ENCODE peak calls at places on chromosomes 11 and 22, in eight cellular contexts. S, U, Q, P, I, D, W and F are unnamed samples.

GRCh38 chr11:101723371-101723770 is 139.6 kb upstream of the TRPC6 start:
- DNase-seq in Q (no peak), U (no peak), I (no peak), S (no peak), W (no peak), D (no peak), P (no peak), F (no peak)

GRCh38 chr11:80773919-80774318 is 1333.1 kb upstream of the TENM4 start:
- DNase-seq in W (no peak), I (no peak), P (no peak), U (no peak), S (no peak), Q (no peak), D (peak), F (no peak)

GRCh38 chr22:24433868-24434471 is 6.6 kb downstream of the ADORA2A start:
- DNase-seq in W (no peak), U (peak), I (peak), Q (peak), D (no peak), P (no peak), S (peak), F (no peak)

GRCh38 chr22:31973739-31974138 is 29.4 kb downstream of the YWHAH start:
- DNase-seq in P (no peak), U (no peak), W (no peak), D (no peak), S (peak), I (no peak), Q (no peak), F (no peak)

GRCh38 chr11:11731311-11732083 is 109.7 kb upstream of the GALNT18 start:
- DNase-seq in I (no peak), P (no peak), W (no peak), D (no peak), S (no peak), Q (no peak), U (peak), F (no peak)

GRCh38 chr11:123255909-123256308 is 60.9 kb upstream of the CLMP start:
- DNase-seq in P (peak), U (no peak), Q (no peak), D (peak), I (no peak), W (no peak), S (no peak), F (no peak)

GRCh38 chr22:46079861-46080821 is 70.2 kb upstream of the PPARA start:
- DNase-seq in D (no peak), I (peak), P (no peak), S (peak), U (no peak), Q (no peak), W (peak), F (no peak)

GRCh38 chr22:45842141-45842831 is 134.7 kb downstream of the WNT7B start:
- DNase-seq in I (no peak), U (no peak), W (no peak), Q (no peak), D (no peak), S (no peak), P (no peak), F (no peak)

GRCh38 chr22:47739216-47739615 is 976.8 kb downstream of the TBC1D22A start:
- DNase-seq in Q (no peak), S (no peak), D (no peak), U (no peak), W (no peak), P (no peak), I (no peak), F (no peak)

GRCh38 chr11:12133539-12134238 is 23.3 kb downstream of the MICAL2 start:
- DNase-seq in P (no peak), I (no peak), D (no peak), W (no peak), S (no peak), U (no peak), Q (no peak), F (no peak)

GRCh38 chr11:119218141-119218878 is 12.2 kb downstream of the CBL start:
- DNase-seq in P (no peak), D (no peak), S (no peak), I (no peak), U (peak), Q (no peak), W (no peak), F (no peak)

GRCh38 chr22:44045171-44045570 is 21.1 kb downstream of the PARVB start:
- DNase-seq in P (no peak), Q (no peak), D (no peak), I (no peak), S (no peak), U (no peak), W (no peak), F (no peak)

GRCh38 chr11:33475999-33476398 is 218.8 kb downstream of the HIPK3 start:
- DNase-seq in U (peak), S (peak), P (no peak), W (no peak), I (peak), Q (no peak), D (no peak), F (no peak)

GRCh38 chr22:48895831-48896765 is 931.6 kb downstream of the BRD1 start:
- DNase-seq in D (no peak), P (no peak), S (no peak), U (no peak), Q (no peak), I (no peak), W (no peak), F (no peak)

GRCh38 chr11:71580057-71581003 is 2.3 kb downstream of the KRTAP5-11 start:
- DNase-seq in P (peak), W (no peak), I (peak), S (peak), U (peak), D (peak), Q (no peak), F (no peak)

GRCh38 chr11:64334764-64335741 is 5.0 kb upstream of the CCDC88B start:
- DNase-seq in Q (peak), S (peak), I (no peak), P (no peak), U (peak), W (peak), D (peak), F (no peak)

GRCh38 chr11:19393941-19394340 is 153.2 kb upstream of the E2F8 start:
- DNase-seq in W (no peak), P (no peak), S (peak), Q (no peak), U (no peak), I (peak), D (no peak), F (no peak)

GRCh38 chr11:67289226-67289650 is at the start of gene ANKRD13D:
- DNase-seq in I (no peak), D (no peak), Q (no peak), P (no peak), U (no peak), W (peak), S (peak), F (no peak)

GRCh38 chr11:128156486-128156885 is 430.9 kb downstream of the ETS1 start:
- DNase-seq in D (peak), U (no peak), I (no peak), P (no peak), Q (no peak), S (no peak), W (no peak), F (no peak)

GRCh38 chr11:66651011-66651410 is 12.5 kb downstream of the RBM4 start:
- DNase-seq in S (no peak), W (no peak), Q (no peak), P (no peak), U (no peak), I (no peak), D (no peak), F (no peak)

GRCh38 chr22:50276143-50276542 is 6.0 kb upstream of the MAPK11 start:
- DNase-seq in D (no peak), W (peak), S (peak), I (peak), U (no peak), Q (no peak), P (no peak), F (no peak)

GRCh38 chr22:35915477-35916013 is 113.1 kb downstream of the RBFOX2 start:
- DNase-seq in D (peak), U (no peak), I (no peak), W (no peak), S (no peak), P (no peak), Q (no peak), F (no peak)

GRCh38 chr22:37485714-37486223 is 415 bp downstream of the MFNG start:
- DNase-seq in S (no peak), I (no peak), P (no peak), W (no peak), Q (no peak), D (no peak), U (no peak), F (no peak)

GRCh38 chr11:3169235-3169951 is 4.3 kb upstream of the OSBPL5 start:
- DNase-seq in I (peak), D (peak), S (peak), P (no peak), U (peak), W (peak), Q (no peak), F (no peak)

GRCh38 chr11:15707194-15707593 is 592.5 kb downstream of the INSC start:
- DNase-seq in P (no peak), I (no peak), S (no peak), Q (no peak), W (no peak), U (no peak), D (no peak), F (no peak)

GRCh38 chr11:15710593-15711260 is 596.0 kb downstream of the INSC start:
- DNase-seq in W (no peak), U (no peak), P (no peak), Q (no peak), D (peak), S (no peak), I (no peak), F (no peak)

GRCh38 chr11:15705886-15706285 is 591.2 kb downstream of the INSC start:
- DNase-seq in S (no peak), D (no peak), I (no peak), P (no peak), W (no peak), Q (no peak), U (no peak), F (no peak)

GRCh38 chr11:15711311-15711710 is 596.6 kb downstream of the INSC start:
- DNase-seq in Q (no peak), S (no peak), D (peak), I (no peak), P (no peak), W (no peak), U (no peak), F (no peak)

GRCh38 chr11:15707971-15708370 is 593.2 kb downstream of the INSC start:
- DNase-seq in D (peak), Q (no peak), I (peak), P (no peak), U (no peak), S (peak), W (peak), F (no peak)
- TF ChIP-seq CTCF in D (no peak), Q (no peak), I (no peak), P (no peak), U (no peak), S (peak), W (no peak), F (no peak)

DNA sequence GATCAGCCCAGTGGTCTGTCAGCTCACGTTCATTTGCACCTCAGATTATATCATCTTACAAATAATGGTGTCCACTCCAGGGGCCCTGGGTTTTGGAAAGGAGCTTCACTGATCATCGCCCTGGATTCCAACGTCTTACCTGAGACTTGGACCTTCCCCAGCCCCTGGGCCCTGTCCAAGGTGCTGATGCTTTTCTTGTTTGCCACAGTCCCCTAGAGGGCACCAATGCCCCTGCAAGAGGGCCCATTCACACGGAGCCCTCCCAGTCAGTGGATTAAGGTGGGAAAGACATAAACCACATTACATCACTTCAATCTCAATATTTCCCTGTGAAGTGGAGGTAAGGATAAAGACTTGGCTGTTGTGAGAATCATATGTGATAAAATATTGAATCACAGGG is 167.2 kb downstream of the BUD13 start:
- DNase-seq in S (peak), U (peak), D (peak), W (no peak), I (no peak), P (peak), Q (no peak), F (no peak)
- TF ChIP-seq CTCF in S (peak), U (peak), D (peak), W (peak), I (no peak), P (peak), Q (no peak), F (no peak)

GRCh38 chr22:26669060-26669481 is 11.7 kb downstream of the MIAT start:
- DNase-seq in U (peak), I (no peak), Q (no peak), W (no peak), P (peak), D (peak), S (peak), F (no peak)
- TF ChIP-seq CTCF in U (peak), I (no peak), Q (peak), W (peak), P (peak), D (peak), S (peak), F (no peak)

DNA sequence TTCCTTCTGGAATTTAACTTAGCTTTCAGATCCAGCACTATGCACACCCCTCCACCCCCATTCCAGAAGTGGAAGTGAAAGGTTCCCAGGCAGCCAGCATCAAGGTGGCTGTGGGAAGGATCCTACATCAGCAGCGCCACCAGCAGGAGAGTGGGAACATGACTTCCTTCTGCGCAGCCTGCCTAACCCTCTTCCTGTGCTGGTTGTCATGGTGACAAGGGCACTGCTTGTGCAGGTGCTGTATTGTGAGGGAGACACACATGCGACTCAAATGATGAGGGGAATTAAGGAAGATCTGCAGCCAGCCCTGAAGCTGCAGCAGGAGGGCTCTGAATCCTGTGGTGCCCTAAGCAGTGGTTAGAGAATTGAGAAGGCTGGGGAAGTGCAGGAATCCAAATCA is 904.4 kb upstream of the API5 start:
- DNase-seq in U (peak), W (no peak), P (peak), S (no peak), D (peak), Q (no peak), I (no peak), F (no peak)
- TF ChIP-seq CTCF in U (peak), W (no peak), P (peak), S (no peak), D (peak), Q (no peak), I (no peak), F (no peak)

DNA sequence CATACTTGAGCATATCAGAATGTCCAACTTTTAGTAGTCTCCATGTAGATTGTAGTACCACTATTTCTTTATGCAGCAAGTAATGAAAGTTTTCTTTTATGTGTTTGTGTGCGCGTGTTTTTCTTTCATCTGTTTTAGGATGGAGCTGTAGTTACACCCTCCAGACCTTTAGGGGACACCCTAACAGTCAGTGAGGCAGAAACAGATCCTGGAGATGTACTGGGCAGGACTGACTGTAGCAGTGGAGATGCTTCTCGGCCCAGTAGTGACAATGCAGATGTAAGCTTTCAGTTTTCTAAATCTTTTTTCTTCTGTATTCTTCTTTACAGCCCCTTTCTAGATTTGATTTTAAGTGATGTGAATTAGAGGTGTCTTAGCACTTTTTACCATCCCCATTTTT is 79.9 kb upstream of the GRIK4 start:
- DNase-seq in P (no peak), W (no peak), I (no peak), D (peak), Q (no peak), U (peak), S (no peak), F (no peak)
- TF ChIP-seq CTCF in P (peak), W (peak), I (peak), D (peak), Q (no peak), U (peak), S (no peak), F (no peak)

DNA sequence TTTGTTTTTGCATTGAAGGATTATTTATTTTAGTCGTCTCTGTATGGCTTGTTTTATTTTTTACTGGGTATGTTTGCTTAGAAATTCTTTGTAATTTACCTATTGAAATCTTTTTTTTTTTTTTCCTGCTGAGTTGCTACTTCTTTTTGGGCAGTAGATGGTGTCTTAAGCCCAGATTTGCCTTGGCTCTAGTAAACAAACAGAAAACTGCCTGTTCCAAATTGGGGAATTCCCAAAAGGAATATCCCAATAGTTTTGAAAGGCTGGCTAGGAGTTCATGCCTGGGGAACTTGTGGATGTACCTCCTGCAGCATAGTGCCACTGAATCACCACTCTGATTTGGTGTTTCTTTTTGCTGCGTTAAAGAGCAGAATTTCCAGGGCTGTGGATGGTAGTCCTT is 17.7 kb downstream of the PAMR1 start:
- DNase-seq in U (no peak), I (no peak), Q (no peak), W (no peak), D (no peak), P (no peak), S (no peak), F (no peak)
- TF ChIP-seq CTCF in U (no peak), I (no peak), Q (no peak), W (no peak), D (no peak), P (no peak), S (no peak), F (no peak)

GRCh38 chr11:57819272-57819979 is 57.8 kb downstream of the CTNND1 start:
- DNase-seq in U (no peak), S (no peak), I (no peak), Q (no peak), D (no peak), P (no peak), W (no peak), F (no peak)

GRCh38 chr11:57812634-57813033 is 51.0 kb downstream of the CTNND1 start:
- DNase-seq in W (no peak), I (no peak), D (no peak), P (no peak), Q (no peak), U (no peak), S (no peak), F (no peak)

GRCh38 chr11:57818812-57819211 is 57.2 kb downstream of the CTNND1 start:
- DNase-seq in W (no peak), Q (no peak), U (no peak), S (no peak), I (no peak), D (no peak), P (no peak), F (no peak)

GRCh38 chr11:57815877-57816276 is 54.3 kb downstream of the CTNND1 start:
- DNase-seq in P (no peak), W (no peak), U (no peak), S (no peak), Q (no peak), D (no peak), I (no peak), F (no peak)

GRCh38 chr11:57815476-57815875 is 53.9 kb downstream of the CTNND1 start:
- DNase-seq in Q (no peak), I (no peak), W (no peak), P (no peak), D (no peak), S (no peak), U (no peak), F (no peak)
- TF ChIP-seq CTCF in Q (no peak), I (no peak), W (no peak), P (no peak), D (no peak), S (no peak), U (no peak), F (no peak)

GRCh38 chr11:61481806-61482205 is 26.7 kb upstream of the LRRC10B start:
- DNase-seq in P (no peak), W (no peak), S (no peak), I (no peak), U (no peak), D (no peak), Q (no peak), F (no peak)

GRCh38 chr11:61484541-61484940 is 24.0 kb upstream of the LRRC10B start:
- DNase-seq in W (peak), P (no peak), S (no peak), I (no peak), Q (no peak), D (no peak), U (no peak), F (no peak)

GRCh38 chr11:61480936-61481335 is 27.6 kb upstream of the LRRC10B start:
- DNase-seq in W (no peak), S (peak), I (no peak), D (peak), U (peak), Q (no peak), P (peak), F (no peak)

GRCh38 chr11:61480261-61480660 is 28.3 kb upstream of the LRRC10B start:
- DNase-seq in I (no peak), D (no peak), U (no peak), P (no peak), S (no peak), Q (no peak), W (no peak), F (no peak)

GRCh38 chr11:61482513-61482912 is 26.0 kb upstream of the LRRC10B start:
- DNase-seq in W (no peak), P (peak), S (no peak), Q (no peak), I (no peak), D (peak), U (no peak), F (no peak)
- TF ChIP-seq CTCF in W (peak), P (peak), S (peak), Q (peak), I (peak), D (peak), U (peak), F (peak)

DNA sequence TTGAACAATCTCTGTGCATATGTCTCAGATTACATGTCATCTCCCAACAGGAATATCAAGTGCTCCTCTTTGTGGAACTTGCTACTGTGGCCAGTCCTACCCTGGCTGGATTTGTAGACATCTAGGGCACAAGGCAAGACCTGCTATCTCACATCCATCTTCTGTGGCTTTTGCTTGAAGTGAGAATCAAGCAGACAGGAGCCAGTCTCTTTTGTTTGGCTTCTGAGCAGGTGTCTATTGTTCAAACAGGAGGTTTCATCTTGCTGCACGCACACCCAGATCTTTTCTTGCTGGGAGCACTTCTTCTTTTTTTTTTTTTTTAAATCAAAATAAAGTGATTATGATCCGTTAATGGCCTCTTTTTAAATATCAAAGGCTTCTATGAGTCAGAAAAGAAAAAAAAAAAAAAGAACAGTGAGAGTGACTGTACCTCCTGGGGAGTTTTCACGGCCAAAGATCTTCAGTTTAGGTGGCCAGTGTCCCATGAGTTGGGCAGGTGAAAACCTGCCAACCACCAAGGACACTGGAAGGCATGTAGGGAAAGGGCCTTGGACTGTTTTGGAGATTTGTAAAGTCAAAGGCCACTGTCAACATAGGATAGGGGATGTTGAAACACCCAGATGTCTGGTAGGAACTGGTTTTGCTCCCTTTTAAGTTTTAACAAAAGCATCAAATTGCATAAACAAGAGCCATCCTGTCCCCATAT is 78.1 kb downstream of the CD44 start:
- DNase-seq in W (no peak), D (no peak), I (no peak), U (no peak), P (no peak), Q (no peak), S (peak), F (no peak)
- TF ChIP-seq CTCF in W (no peak), D (no peak), I (no peak), U (no peak), P (no peak), Q (no peak), S (no peak), F (no peak)